ENCODE peak calls at places on chromosomes 11 and 22, in four cellular contexts. L is esophagus squamous epithelium, P is LHCN-M2, A is cerebellar cortex. W is an unnamed sample.

GRCh38 chr22:27438271-27438980 is 363.1 kb downstream of the MN1 start:
- DNase-seq in P (peak), A (no peak), L (no peak), W (no peak)

GRCh38 chr22:28129319-28129962 is 210.4 kb upstream of the PITPNB start:
- DNase-seq in P (no peak), A (no peak), L (no peak), W (no peak)

GRCh38 chr22:43533656-43534428 is 122.0 kb downstream of the MPPED1 start:
- DNase-seq in P (no peak), A (no peak), L (no peak), W (no peak)

GRCh38 chr11:44309483-44310197 is at the start of gene ALX4:
- DNase-seq in A (no peak), L (no peak), P (no peak), W (peak)

GRCh38 chr22:25987948-25988347 is 181.3 kb upstream of the SEZ6L start:
- DNase-seq in A (no peak), L (no peak), P (no peak), W (no peak)

GRCh38 chr22:30116362-30117117 is 36.3 kb downstream of the HORMAD2 start:
- DNase-seq in L (no peak), P (peak), A (no peak), W (no peak)

GRCh38 chr11:11978792-11979486 is 29.5 kb downstream of the DKK3 start:
- DNase-seq in A (peak), L (no peak), P (peak), W (no peak)

GRCh38 chr11:69270929-69271328 is 23.0 kb upstream of the MYEOV start:
- DNase-seq in L (no peak), A (no peak), P (no peak), W (no peak)

GRCh38 chr22:19497245-19497644 is 17.5 kb downstream of the CDC45 start:
- DNase-seq in A (no peak), P (peak), L (no peak), W (no peak)

GRCh38 chr11:76648929-76649328 is 21.6 kb downstream of the LRRC32 start:
- DNase-seq in P (no peak), L (no peak), A (no peak), W (no peak)

GRCh38 chr11:66727282-66727882 is 1.6 kb downstream of the SPTBN2 start:
- DNase-seq in P (no peak), L (no peak), A (peak), W (peak)

GRCh38 chr11:59778122-59778521 is 22.9 kb downstream of the STX3 start:
- DNase-seq in A (no peak), P (no peak), L (no peak), W (no peak)

GRCh38 chr22:17199131-17199731 is 20.0 kb downstream of the ADA2 start:
- DNase-seq in L (no peak), P (peak), A (peak), W (no peak)

GRCh38 chr11:90757851-90758494 is 535.1 kb upstream of the CHORDC1 start:
- DNase-seq in A (no peak), L (no peak), P (no peak), W (no peak)

GRCh38 chr22:37063436-37064420 is 12.2 kb downstream of the KCTD17 start:
- DNase-seq in P (no peak), L (no peak), A (no peak), W (no peak)

GRCh38 chr22:48319321-48320047 is 1508.2 kb downstream of the BRD1 start:
- DNase-seq in A (no peak), L (no peak), P (no peak), W (no peak)

GRCh38 chr11:31499576-31500178 is 9.7 kb downstream of the IMMP1L start:
- DNase-seq in P (peak), A (no peak), L (no peak), W (no peak)

GRCh38 chr11:59990421-59990820 is 26.6 kb upstream of the OOSP4B start:
- DNase-seq in L (no peak), A (no peak), P (no peak), W (no peak)

GRCh38 chr22:17785185-17786184 is 11.2 kb upstream of the BID start:
- DNase-seq in A (peak), P (no peak), L (no peak), W (peak)

GRCh38 chr11:108732395-108732794 is 67.5 kb downstream of the DDX10 start:
- DNase-seq in P (no peak), L (no peak), A (no peak), W (no peak)

GRCh38 chr11:109641549-109641948 is 219.6 kb downstream of the C11orf87 start:
- DNase-seq in L (no peak), P (peak), A (no peak), W (no peak)

GRCh38 chr11:10538924-10539323 is 2.1 kb downstream of the RNF141 start:
- DNase-seq in L (no peak), A (no peak), P (no peak), W (no peak)

GRCh38 chr22:39253427-39254070 is 8.8 kb upstream of the PDGFB start:
- DNase-seq in A (peak), L (no peak), P (peak), W (peak)

GRCh38 chr22:41512421-41513194 is 31.7 kb downstream of the POLR3H start:
- DNase-seq in L (no peak), P (peak), A (peak), W (no peak)

GRCh38 chr11:66136752-66137123 is 66.7 kb downstream of the PACS1 start:
- DNase-seq in A (no peak), P (no peak), L (no peak), W (no peak)

GRCh38 chr11:76578655-76579046 is 91.9 kb downstream of the LRRC32 start:
- DNase-seq in A (no peak), L (no peak), P (no peak), W (no peak)

GRCh38 chr22:42608481-42609361 is 6.0 kb downstream of the POLDIP3 start:
- DNase-seq in A (no peak), P (peak), L (no peak), W (no peak)

GRCh38 chr11:29634248-29634647 is 382.6 kb downstream of the KCNA4 start:
- DNase-seq in P (peak), A (no peak), L (no peak), W (no peak)

GRCh38 chr22:49964493-49965290 is 4.1 kb downstream of the PIM3 start:
- DNase-seq in P (no peak), A (no peak), L (no peak), W (peak)

GRCh38 chr11:12845739-12846358 is 163.3 kb upstream of the RASSF10 start:
- DNase-seq in P (peak), A (no peak), L (no peak), W (no peak)

GRCh38 chr11:75792997-75793800 is 21.8 kb upstream of the UVRAG start:
- DNase-seq in A (no peak), L (no peak), P (no peak), W (no peak)

GRCh38 chr22:26775394-26775793 is 118.0 kb downstream of the MIAT start:
- DNase-seq in A (no peak), L (no peak), P (no peak), W (no peak)